ENCODE peak calls at places on chromosomes 6 and 20, in nine cellular contexts. E is spleen, X is suprapubic skin, M is SK-N-SH, J is GM23338, G is stomach, O is breast epithelium, D is transverse colon, F is sigmoid colon. C is an unnamed sample.

GRCh38 chr6:43171284-43172126 is 436 bp downstream of the SRF start:
- DNase-seq in F (no peak), O (no peak), D (peak; percentile 22), M (peak; percentile 93), J (no peak), G (no peak), E (no peak), X (no peak), C (no peak)

GRCh38 chr20:4820833-4821518 is 99.3 kb downstream of the PRND start:
- DNase-seq in F (peak; percentile 84), E (no peak), J (no peak), O (no peak), D (no peak), X (peak; percentile 56), M (no peak), G (no peak), C (no peak)

GRCh38 chr6:95364016-95364604 is 213.2 kb upstream of the MANEA start:
- DNase-seq in X (no peak), O (no peak), J (peak; percentile 69), D (no peak), G (no peak), E (no peak), F (no peak), M (peak; percentile 30), C (no peak)

GRCh38 chr6:140253096-140253495 is 878.6 kb upstream of the CITED2 start:
- DNase-seq in J (no peak), G (no peak), D (no peak), E (no peak), F (no peak), O (no peak), M (no peak), X (no peak), C (no peak)

GRCh38 chr20:64109831-64110391 is 2.5 kb upstream of the NPBWR2 start:
- DNase-seq in G (peak; percentile 22), J (peak; percentile 0), F (peak; percentile 58), E (no peak), O (peak; percentile 31), D (peak; percentile 3), X (peak; percentile 65), M (no peak), C (no peak)

GRCh38 chr20:35796556-35796955 is 24.7 kb downstream of the PHF20 start:
- DNase-seq in J (no peak), M (no peak), G (no peak), F (no peak), X (no peak), D (no peak), O (no peak), E (no peak), C (no peak)

GRCh38 chr6:1117530-1118286 is 194.2 kb upstream of the FOXQ1 start:
- DNase-seq in F (no peak), G (no peak), J (no peak), O (no peak), E (no peak), M (no peak), D (no peak), X (no peak), C (no peak)

GRCh38 chr6:166598441-166599138 is 12.1 kb upstream of the RAMACL start:
- DNase-seq in G (no peak), D (no peak), F (peak; percentile 84), J (no peak), M (no peak), X (no peak), O (no peak), E (no peak), C (no peak)

GRCh38 chr6:137417411-137417810 is 76.8 kb downstream of the OLIG3 start:
- DNase-seq in J (no peak), M (no peak), D (no peak), O (no peak), F (no peak), X (no peak), G (no peak), E (no peak), C (no peak)

GRCh38 chr20:40887100-40887499 is 141.5 kb upstream of the TOP1 start:
- DNase-seq in O (no peak), J (no peak), F (no peak), D (no peak), E (no peak), G (no peak), M (no peak), X (no peak), C (no peak)

GRCh38 chr6:65199683-65200082 is 507.3 kb downstream of the EYS start:
- DNase-seq in M (no peak), O (no peak), E (no peak), F (no peak), G (no peak), X (no peak), J (no peak), D (no peak), C (no peak)

GRCh38 chr6:113860165-113860955 is 3.2 kb downstream of the MARCKS start:
- DNase-seq in O (no peak), J (peak; percentile 65), D (peak; percentile 28), G (peak; percentile 29), X (no peak), M (peak; percentile 65), F (peak; percentile 75), E (peak; percentile 83), C (peak; percentile 24)

GRCh38 chr6:122871079-122871478 is 82.0 kb downstream of the SMPDL3A start:
- DNase-seq in X (no peak), D (no peak), J (no peak), O (no peak), G (no peak), F (no peak), E (no peak), M (no peak), C (no peak)

GRCh38 chr6:64012351-64013060 is 376.9 kb downstream of the PHF3 start:
- DNase-seq in M (peak; percentile 75), F (no peak), E (no peak), X (no peak), O (no peak), J (peak; percentile 82), D (peak; percentile 34), G (no peak), C (no peak)

GRCh38 chr6:140101367-140101766 is 726.9 kb upstream of the CITED2 start:
- DNase-seq in J (no peak), O (no peak), F (no peak), E (no peak), M (no peak), X (no peak), D (no peak), G (no peak), C (no peak)

DNA sequence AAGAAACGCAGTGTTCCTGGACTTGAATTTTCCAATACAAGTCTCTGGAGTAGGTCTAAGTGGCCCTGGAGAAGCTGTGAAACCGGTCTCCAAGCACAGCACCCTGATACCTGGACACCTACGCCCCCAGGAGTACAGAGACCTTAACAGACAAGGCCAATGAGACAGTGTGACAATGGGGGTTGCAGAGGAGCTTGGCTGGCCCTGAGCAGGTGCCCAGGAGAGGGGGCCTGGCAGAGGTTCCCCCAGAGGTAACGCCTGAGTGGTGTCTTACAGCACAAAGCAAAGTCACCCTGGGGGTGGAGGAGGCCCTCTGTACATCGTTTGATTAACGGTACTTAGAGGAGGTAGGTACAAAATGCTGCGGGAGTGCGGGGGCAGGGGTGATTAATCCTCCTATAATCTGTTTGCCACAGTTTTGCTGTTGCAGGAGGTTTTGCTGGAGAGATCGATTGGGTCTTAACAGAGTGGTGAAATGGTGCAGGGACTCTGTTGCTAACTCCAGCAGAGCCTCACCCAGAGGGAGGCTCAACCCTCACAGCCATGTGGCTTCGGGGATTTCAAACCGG is 37.3 kb upstream of the APCDD1L start:
- DNase-seq in J (no peak), G (no peak), X (peak; percentile 50), F (peak; percentile 13), D (no peak), M (no peak), O (peak; percentile 12), E (no peak), C (no peak)
- H3K4me1 ChIP-seq in J (no peaks in the 10 kb centered on the region), G (no peaks in the 10 kb centered on the region), X (no peaks in the 10 kb centered on the region), F (no peaks in the 10 kb centered on the region), D (no peaks in the 10 kb centered on the region), M (peaks cover 10% of the 10 kb centered on the region), O (no peaks in the 10 kb centered on the region), E (no peaks in the 10 kb centered on the region), C (no peaks in the 10 kb centered on the region)

GRCh38 chr6:21061892-21062291 is 527.6 kb downstream of the CDKAL1 start:
- DNase-seq in F (no peak), X (no peak), M (no peak), O (no peak), G (no peak), J (no peak), E (no peak), D (no peak), C (no peak)
- H3K4me3 ChIP-seq in F (no peak overlapping the region), X (no peak overlapping the region), M (no peak overlapping the region), O (no peak overlapping the region), G (no peak overlapping the region), J (no peak overlapping the region), E (no peak overlapping the region), D (no peak overlapping the region), C (no peak overlapping the region)

DNA sequence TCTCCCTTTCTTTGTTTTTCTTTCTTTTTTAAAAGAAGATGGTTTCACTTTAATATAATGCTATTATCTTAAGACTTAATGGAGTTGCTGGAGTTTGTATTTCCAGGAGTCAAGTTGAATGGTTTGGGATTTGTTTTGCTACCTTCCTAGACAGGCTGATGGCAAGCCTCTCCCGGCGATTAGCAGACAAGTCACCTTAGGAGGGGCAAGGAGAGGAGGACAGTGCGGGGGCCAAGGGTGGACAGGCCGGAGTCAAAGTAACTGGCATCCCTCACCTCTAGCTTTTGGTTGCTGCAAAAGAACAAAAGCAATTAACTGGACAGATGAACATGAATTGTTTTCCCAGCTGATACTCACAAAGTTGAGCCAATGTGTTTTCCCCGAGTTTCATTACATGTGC is 57.1 kb downstream of the GMPR start:
- DNase-seq in M (no peak), G (no peak), J (no peak), E (no peak), O (no peak), D (no peak), X (peak; percentile 66), F (no peak), C (no peak)
- TF ChIP-seq POLR2AphosphoS5 in M (no peak), G (no peak), J (no peak), E (no peak), O (no peak), D (no peak), X (no peak), F (no peak), C (no peak)

GRCh38 chr6:116370717-116371383 is at the start of gene DSE:
- DNase-seq in F (peak; percentile 94), D (peak; percentile 78), M (peak; percentile 79), E (peak; percentile 96), J (peak; percentile 95), G (peak; percentile 67), X (peak; percentile 88), O (peak; percentile 61), C (peak; percentile 70)

GRCh38 chr6:116371384-116372209 is 850 bp downstream of the DSE start:
- DNase-seq in J (peak; percentile 88), G (peak; percentile 56), E (peak; percentile 88), M (peak; percentile 83), O (peak; percentile 66), D (peak; percentile 64), X (peak; percentile 93), F (peak; percentile 92), C (peak; percentile 65)

GRCh38 chr6:116373300-116373699 is 2.6 kb downstream of the DSE start:
- DNase-seq in J (no peak), E (no peak), X (no peak), G (no peak), M (no peak), D (no peak), O (no peak), F (no peak), C (no peak)

GRCh38 chr6:116369540-116370327 is 1.0 kb upstream of the DSE start:
- DNase-seq in E (no peak), F (no peak), G (no peak), O (no peak), D (no peak), J (no peak), X (no peak), M (no peak), C (no peak)

GRCh38 chr6:116370328-116370716 is 425 bp upstream of the DSE start:
- DNase-seq in F (no peak), J (no peak), X (no peak), O (no peak), G (no peak), D (no peak), E (no peak), M (no peak), C (peak; percentile 30)
- H3K4me1 ChIP-seq in F (no peaks in the 10 kb centered on the region), J (peaks cover 9% of the 10 kb centered on the region), X (peaks cover 38% of the 10 kb centered on the region), O (no peaks in the 10 kb centered on the region), G (peaks cover 8% of the 10 kb centered on the region), D (peaks cover 23% of the 10 kb centered on the region), E (peaks cover 63% of the 10 kb centered on the region), M (no peaks in the 10 kb centered on the region), C (no peaks in the 10 kb centered on the region)